ENCODE peak calls at places on chromosomes 16 and 17, in nine cellular contexts. W, F, B, I, G, O, T, E and J are unnamed samples.

GRCh38 chr16:1082266-1082951 is 9.9 kb downstream of the SSTR5 start:
- DNase-seq in W (peak; percentile 55), F (no peak), B (no peak), I (peak; percentile 24), G (peak; percentile 12), O (peak; percentile 33), T (no peak), E (no peak), J (no peak)

GRCh38 chr17:67411396-67411795 is 34.3 kb downstream of the PITPNC1 start:
- DNase-seq in W (no peak), F (no peak), B (no peak), I (no peak), G (no peak), O (peak; percentile 46), T (no peak), E (no peak), J (no peak)

GRCh38 chr17:55742272-55743102 is 8.4 kb upstream of the PCTP start:
- DNase-seq in W (no peak), F (no peak), B (no peak), I (no peak), G (no peak), O (peak; percentile 9), T (no peak), E (no peak), J (no peak)

GRCh38 chr16:11848842-11849241 is 2.5 kb downstream of the RSL1D1 start:
- DNase-seq in W (peak; percentile 59), F (peak; percentile 28), B (no peak), I (peak; percentile 59), G (peak; percentile 77), O (no peak), T (no peak), E (no peak), J (no peak)

GRCh38 chr17:58233547-58233946 is 4.8 kb upstream of the LPO start:
- DNase-seq in W (no peak), F (no peak), B (no peak), I (no peak), G (no peak), O (peak; percentile 38), T (no peak), E (no peak), J (no peak)

GRCh38 chr16:24328835-24329418 is 72.8 kb downstream of the CACNG3 start:
- DNase-seq in W (no peak), F (no peak), B (no peak), I (no peak), G (no peak), O (no peak), T (no peak), E (no peak), J (no peak)

GRCh38 chr16:81455720-81456494 is 11.3 kb downstream of the CMIP start:
- DNase-seq in W (no peak), F (no peak), B (no peak), I (no peak), G (no peak), O (no peak), T (no peak), E (no peak), J (no peak)

GRCh38 chr16:51839697-51840462 is 688.8 kb upstream of the SALL1 start:
- DNase-seq in W (peak; percentile 31), F (peak; percentile 68), B (peak; percentile 37), I (peak; percentile 68), G (peak; percentile 60), O (no peak), T (no peak), E (no peak), J (peak; percentile 64)

GRCh38 chr17:14205992-14206461 is 30.6 kb downstream of the CDRT15 start:
- DNase-seq in W (no peak), F (no peak), B (no peak), I (no peak), G (no peak), O (no peak), T (peak; percentile 75), E (peak; percentile 55), J (peak; percentile 67)

GRCh38 chr17:50312311-50312710 is 33.6 kb upstream of the XYLT2 start:
- DNase-seq in W (no peak), F (no peak), B (no peak), I (peak; percentile 23), G (peak; percentile 34), O (no peak), T (no peak), E (no peak), J (no peak)

GRCh38 chr17:35160354-35161201 is 13.0 kb downstream of the UNC45B start:
- DNase-seq in W (no peak), F (no peak), B (no peak), I (no peak), G (no peak), O (no peak), T (peak; percentile 62), E (no peak), J (no peak)

GRCh38 chr17:82923366-82924113 is 83.7 kb upstream of the ZNF750 start:
- DNase-seq in W (no peak), F (no peak), B (no peak), I (no peak), G (no peak), O (no peak), T (no peak), E (no peak), J (peak; percentile 75)

GRCh38 chr17:31122746-31123145 is 28.0 kb downstream of the NF1 start:
- DNase-seq in W (no peak), F (no peak), B (no peak), I (no peak), G (no peak), O (no peak), T (no peak), E (no peak), J (peak; percentile 18)

GRCh38 chr17:75501378-75502071 is 13.8 kb downstream of the CASKIN2 start:
- DNase-seq in W (no peak), F (no peak), B (no peak), I (no peak), G (no peak), O (no peak), T (no peak), E (no peak), J (no peak)

GRCh38 chr17:48563385-48563838 is 14.7 kb downstream of the HOXB4 start:
- DNase-seq in W (no peak), F (no peak), B (no peak), I (no peak), G (peak; percentile 72), O (no peak), T (no peak), E (no peak), J (no peak)

GRCh38 chr16:87461466-87461975 is 31.3 kb downstream of the ZCCHC14 start:
- DNase-seq in W (peak; percentile 47), F (no peak), B (no peak), I (no peak), G (no peak), O (no peak), T (peak; percentile 10), E (peak; percentile 16), J (peak; percentile 90)

GRCh38 chr17:50938821-50939541 is 72.8 kb upstream of the TOB1 start:
- DNase-seq in W (no peak), F (no peak), B (no peak), I (no peak), G (no peak), O (no peak), T (no peak), E (no peak), J (peak; percentile 48)

GRCh38 chr16:54397838-54398237 is 111.3 kb upstream of the IRX3 start:
- DNase-seq in W (peak; percentile 9), F (no peak), B (no peak), I (no peak), G (no peak), O (no peak), T (no peak), E (no peak), J (no peak)

GRCh38 chr17:44901323-44901965 is 2.2 kb upstream of the EFTUD2 start:
- DNase-seq in W (peak; percentile 76), F (peak; percentile 60), B (peak; percentile 61), I (peak; percentile 86), G (peak; percentile 79), O (no peak), T (no peak), E (no peak), J (peak; percentile 71)

GRCh38 chr16:106623-107324 is 28.7 kb downstream of the MPG start:
- DNase-seq in W (peak; percentile 91), F (peak; percentile 84), B (peak; percentile 59), I (peak; percentile 82), G (peak; percentile 84), O (peak; percentile 80), T (peak; percentile 70), E (peak; percentile 64), J (peak; percentile 77)

GRCh38 chr17:43701318-43701743 is 39.6 kb upstream of the MEOX1 start:
- DNase-seq in W (peak; percentile 55), F (peak; percentile 78), B (no peak), I (peak; percentile 78), G (peak; percentile 76), O (peak; percentile 84), T (peak; percentile 29), E (peak; percentile 74), J (peak; percentile 98)

GRCh38 chr17:46765491-46765890 is 53.0 kb downstream of the WNT3 start:
- DNase-seq in W (no peak), F (no peak), B (no peak), I (no peak), G (no peak), O (no peak), T (no peak), E (no peak), J (no peak)

GRCh38 chr16:85471469-85472431 is 141.4 kb upstream of the GSE1 start:
- DNase-seq in W (no peak), F (no peak), B (no peak), I (peak; percentile 23), G (no peak), O (no peak), T (no peak), E (no peak), J (no peak)

GRCh38 chr17:64146418-64147109 is 16.6 kb upstream of the ERN1 start:
- DNase-seq in W (peak; percentile 73), F (peak; percentile 74), B (no peak), I (peak; percentile 79), G (peak; percentile 72), O (peak; percentile 58), T (no peak), E (no peak), J (peak; percentile 95)

GRCh38 chr16:87526238-87526947 is 33.6 kb upstream of the ZCCHC14 start:
- DNase-seq in W (no peak), F (no peak), B (no peak), I (no peak), G (no peak), O (no peak), T (no peak), E (no peak), J (no peak)

GRCh38 chr16:22670551-22670970 is 143.4 kb upstream of the HS3ST2 start:
- DNase-seq in W (peak; percentile 18), F (no peak), B (no peak), I (peak; percentile 22), G (no peak), O (peak; percentile 44), T (no peak), E (peak; percentile 23), J (peak; percentile 86)

GRCh38 chr17:79305831-79306687 is 231.4 kb downstream of the ENGASE start:
- DNase-seq in W (no peak), F (no peak), B (no peak), I (no peak), G (no peak), O (no peak), T (no peak), E (no peak), J (peak; percentile 4)

GRCh38 chr17:59505610-59506276 is 59.7 kb upstream of the DHX40 start:
- DNase-seq in W (no peak), F (peak; percentile 47), B (no peak), I (no peak), G (peak; percentile 5), O (no peak), T (no peak), E (no peak), J (no peak)

GRCh38 chr17:81282876-81283275 is 12.2 kb downstream of the SLC38A10 start:
- DNase-seq in W (no peak), F (no peak), B (no peak), I (no peak), G (no peak), O (no peak), T (no peak), E (no peak), J (no peak)

GRCh38 chr17:53749178-53749577 is 73.5 kb upstream of the KIF2B start:
- DNase-seq in W (peak; percentile 18), F (no peak), B (peak; percentile 54), I (no peak), G (no peak), O (no peak), T (no peak), E (no peak), J (peak; percentile 90)

GRCh38 chr17:37527249-37527851 is 37.7 kb downstream of the DUSP14 start:
- DNase-seq in W (peak; percentile 70), F (peak; percentile 66), B (no peak), I (peak; percentile 63), G (peak; percentile 70), O (peak; percentile 56), T (peak; percentile 38), E (peak; percentile 25), J (no peak)